ENCODE peak calls at places on chromosomes 11 and 22, in four cellular contexts. One of them, this sample, is unnamed.

GRCh38 chr11:57798905-57799559 is 37.4 kb downstream of the CTNND1 start:
- DNase-seq in HEK293T: no peak
- DNase-seq in HepG2: peak
- DNase-seq in GM12878: no peak
- DNase-seq in this sample: peak

GRCh38 chr11:29063630-29064361 is 953.0 kb downstream of the KCNA4 start:
- DNase-seq in HEK293T: no peak
- DNase-seq in HepG2: no peak
- DNase-seq in GM12878: no peak
- DNase-seq in this sample: no peak

GRCh38 chr11:68120212-68121066 is 749 bp downstream of the CHKA start:
- DNase-seq in HEK293T: peak
- DNase-seq in HepG2: peak
- DNase-seq in GM12878: peak
- DNase-seq in this sample: peak

GRCh38 chr11:117626576-117626975 is 170.4 kb downstream of the DSCAML1 start:
- DNase-seq in HEK293T: no peak
- DNase-seq in HepG2: no peak
- DNase-seq in GM12878: no peak
- DNase-seq in this sample: no peak

GRCh38 chr11:39541945-39542351 is 1917.5 kb downstream of the LRRC4C start:
- DNase-seq in HEK293T: no peak
- DNase-seq in HepG2: no peak
- DNase-seq in GM12878: no peak
- DNase-seq in this sample: no peak

GRCh38 chr22:35219012-35219411 is 38.3 kb upstream of the HMGXB4 start:
- DNase-seq in HEK293T: no peak
- DNase-seq in HepG2: no peak
- DNase-seq in GM12878: no peak
- DNase-seq in this sample: peak

GRCh38 chr11:14288189-14288935 is 70.6 kb downstream of the RRAS2 start:
- DNase-seq in HEK293T: no peak
- DNase-seq in HepG2: no peak
- DNase-seq in GM12878: no peak
- DNase-seq in this sample: no peak

GRCh38 chr11:93225642-93226041 is 27.9 kb upstream of the SLC36A4 start:
- DNase-seq in HEK293T: no peak
- DNase-seq in HepG2: no peak
- DNase-seq in GM12878: no peak
- DNase-seq in this sample: no peak

DNA sequence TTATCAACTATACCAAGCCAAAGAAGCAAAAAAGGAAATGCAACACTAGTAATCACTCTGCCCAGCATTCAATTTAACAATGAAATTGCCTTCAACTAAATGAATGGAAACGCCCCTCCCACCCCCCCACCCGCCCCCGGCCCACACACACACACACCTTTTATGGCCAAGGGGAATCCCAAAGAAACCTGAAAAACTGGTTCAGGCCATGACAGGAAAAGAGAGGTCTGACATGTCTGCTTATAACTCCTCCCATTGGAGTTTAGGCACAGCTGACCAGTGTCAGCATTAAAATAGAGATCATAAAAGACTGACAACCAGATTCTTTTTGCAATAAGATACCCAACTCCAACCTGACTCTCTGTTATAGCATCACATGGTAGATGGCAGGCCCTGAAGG is 42.6 kb downstream of the ACER3 start:
- DNase-seq in HEK293T: no peak
- DNase-seq in HepG2: no peak
- DNase-seq in GM12878: no peak
- DNase-seq in this sample: no peak
- TF ChIP-seq FOXK2 in HEK293T: no peak
- TF ChIP-seq FOXK2 in HepG2: no peak
- TF ChIP-seq FOXK2 in GM12878: no peak
- TF ChIP-seq FOXK2 in this sample: no peak

GRCh38 chr22:25475554-25476022 is 88.9 kb upstream of the GRK3 start:
- DNase-seq in HEK293T: no peak
- DNase-seq in HepG2: no peak
- DNase-seq in GM12878: no peak
- DNase-seq in this sample: no peak
- TF ChIP-seq FOXK2 in HEK293T: no peak
- TF ChIP-seq FOXK2 in HepG2: no peak
- TF ChIP-seq FOXK2 in GM12878: no peak
- TF ChIP-seq FOXK2 in this sample: no peak

GRCh38 chr11:27545946-27546345 is 39.4 kb upstream of the LIN7C start:
- DNase-seq in HEK293T: no peak
- DNase-seq in HepG2: no peak
- DNase-seq in GM12878: no peak
- DNase-seq in this sample: no peak
- TF ChIP-seq FOXK2 in HEK293T: no peak
- TF ChIP-seq FOXK2 in HepG2: no peak
- TF ChIP-seq FOXK2 in GM12878: no peak
- TF ChIP-seq FOXK2 in this sample: no peak

DNA sequence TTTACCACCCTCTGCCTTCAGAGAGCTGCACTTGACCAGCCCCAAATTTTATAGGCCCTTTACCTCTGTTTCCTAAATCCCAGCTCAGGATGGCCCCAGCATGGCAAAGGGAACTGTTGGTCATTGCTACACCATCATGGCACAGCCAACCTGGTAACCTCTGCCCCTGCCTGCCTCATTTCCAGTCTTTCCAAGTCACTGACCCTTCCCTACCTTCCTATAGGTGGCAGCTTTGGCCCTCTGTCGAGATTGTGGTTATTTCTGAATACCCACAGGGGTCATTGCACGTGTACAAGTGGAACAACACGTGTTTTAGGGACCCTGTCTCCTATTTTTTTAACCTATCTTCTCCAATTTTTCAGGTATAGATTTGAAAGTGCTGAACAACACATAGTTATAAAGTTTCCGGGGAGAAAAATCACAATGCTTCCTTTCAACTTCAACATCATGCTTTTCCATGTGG is 2.8 kb downstream of the GALNT18 start:
- DNase-seq in HEK293T: no peak
- DNase-seq in HepG2: peak
- DNase-seq in GM12878: no peak
- DNase-seq in this sample: peak
- TF ChIP-seq FOXK2 in HEK293T: no peak
- TF ChIP-seq FOXK2 in HepG2: no peak
- TF ChIP-seq FOXK2 in GM12878: no peak
- TF ChIP-seq FOXK2 in this sample: no peak

This sample was measured in K562.